ENCODE peak calls at places on chromosomes 12 and 14, in ten cellular contexts. R, X, V, Z, P, K, T, F, O and D are unnamed samples.

GRCh38 chr12:46371718-46372130 is 849 bp downstream of the SLC38A2 start:
- DNase-seq in R (peak; percentile 82), X (no peak), V (peak; percentile 51), Z (peak; percentile 62), P (peak; percentile 89), K (peak; percentile 44), T (peak; percentile 83), F (peak; percentile 83), O (peak; percentile 70), D (peak; percentile 77)

GRCh38 chr14:22598896-22599244 is 770 bp downstream of the ABHD4 start:
- DNase-seq in R (peak; percentile 70), X (peak; percentile 41), V (no peak), Z (no peak), P (no peak), K (peak; percentile 71), T (no peak), F (no peak), O (peak; percentile 64), D (peak; percentile 66)

GRCh38 chr14:68144051-68144681 is 324.6 kb downstream of the RAD51B start:
- DNase-seq in R (peak; percentile 46), X (peak; percentile 68), V (peak; percentile 36), Z (no peak), P (peak; percentile 93), K (peak; percentile 11), T (no peak), F (peak; percentile 27), O (peak; percentile 22), D (peak; percentile 75)

GRCh38 chr14:80428171-80428570 is 216.9 kb upstream of the DIO2 start:
- DNase-seq in R (no peak), X (no peak), V (no peak), Z (no peak), P (no peak), K (peak; percentile 47), T (no peak), F (no peak), O (no peak), D (no peak)

GRCh38 chr14:21454843-21455550 is 926 bp downstream of the CHD8 start:
- DNase-seq in R (no peak), X (no peak), V (no peak), Z (no peak), P (no peak), K (peak; percentile 6), T (peak; percentile 8), F (no peak), O (no peak), D (no peak)

GRCh38 chr14:99163446-99163845 is 108.6 kb downstream of the BCL11B start:
- DNase-seq in R (no peak), X (no peak), V (no peak), Z (no peak), P (peak; percentile 17), K (no peak), T (no peak), F (no peak), O (no peak), D (no peak)

GRCh38 chr12:52231305-52232232 is 1.5 kb upstream of the KRT7 start:
- DNase-seq in R (peak; percentile 58), X (no peak), V (no peak), Z (peak; percentile 59), P (peak; percentile 54), K (no peak), T (no peak), F (no peak), O (no peak), D (no peak)

GRCh38 chr12:47370421-47370820 is 290.7 kb upstream of the AMIGO2 start:
- DNase-seq in R (no peak), X (no peak), V (no peak), Z (no peak), P (no peak), K (no peak), T (no peak), F (no peak), O (no peak), D (no peak)

GRCh38 chr14:22668417-22668816 is 24.3 kb upstream of the OR6J1 start:
- DNase-seq in R (peak; percentile 24), X (no peak), V (no peak), Z (no peak), P (no peak), K (peak; percentile 65), T (no peak), F (no peak), O (no peak), D (no peak)

GRCh38 chr12:16568873-16569272 is 37.1 kb downstream of the LMO3 start:
- DNase-seq in R (no peak), X (no peak), V (no peak), Z (no peak), P (no peak), K (no peak), T (no peak), F (no peak), O (no peak), D (no peak)

GRCh38 chr12:47754126-47754525 is 4.6 kb downstream of the RAPGEF3 start:
- DNase-seq in R (no peak), X (no peak), V (no peak), Z (no peak), P (no peak), K (no peak), T (no peak), F (no peak), O (no peak), D (no peak)

GRCh38 chr14:96925422-96925821 is 128.2 kb downstream of the VRK1 start:
- DNase-seq in R (no peak), X (no peak), V (no peak), Z (no peak), P (no peak), K (no peak), T (no peak), F (no peak), O (no peak), D (no peak)

GRCh38 chr14:105261781-105262180 is 13.4 kb downstream of the BTBD6 start:
- DNase-seq in R (no peak), X (no peak), V (no peak), Z (no peak), P (no peak), K (no peak), T (no peak), F (peak; percentile 75), O (no peak), D (no peak)

GRCh38 chr12:10279937-10280336 is 27.7 kb upstream of the KLRD1 start:
- DNase-seq in R (no peak), X (no peak), V (no peak), Z (no peak), P (no peak), K (no peak), T (no peak), F (no peak), O (no peak), D (no peak)

GRCh38 chr12:53078425-53079225 is 565 bp downstream of the SPRYD3 start:
- DNase-seq in R (no peak), X (no peak), V (no peak), Z (no peak), P (peak; percentile 53), K (peak; percentile 29), T (no peak), F (no peak), O (peak; percentile 61), D (no peak)

GRCh38 chr14:23577004-23577681 is 1.4 kb downstream of the JPH4 start:
- DNase-seq in R (no peak), X (peak; percentile 47), V (no peak), Z (no peak), P (peak; percentile 63), K (no peak), T (no peak), F (no peak), O (no peak), D (no peak)

GRCh38 chr12:62900686-62901272 is 34.2 kb downstream of the PPM1H start:
- DNase-seq in R (no peak), X (no peak), V (no peak), Z (no peak), P (no peak), K (no peak), T (no peak), F (no peak), O (no peak), D (no peak)

GRCh38 chr12:120447992-120448391 is 1.7 kb downstream of the GATC start:
- DNase-seq in R (no peak), X (no peak), V (no peak), Z (no peak), P (peak; percentile 11), K (no peak), T (no peak), F (no peak), O (no peak), D (no peak)

GRCh38 chr12:23415180-23415579 is 534.3 kb downstream of the SOX5 start:
- DNase-seq in R (no peak), X (no peak), V (no peak), Z (no peak), P (no peak), K (no peak), T (no peak), F (no peak), O (no peak), D (no peak)
- H3K4me3 ChIP-seq in R (no peak overlapping the region), X (no peak overlapping the region), V (no peak overlapping the region), Z (no peak overlapping the region), P (no peak overlapping the region), K (no peak overlapping the region), T (no peak overlapping the region), F (no peak overlapping the region), O (no peak overlapping the region), D (no peak overlapping the region)

GRCh38 chr12:64160718-64161060 is 61.4 kb downstream of the KICS2 start:
- DNase-seq in R (no peak), X (no peak), V (no peak), Z (no peak), P (no peak), K (peak; percentile 73), T (no peak), F (no peak), O (no peak), D (no peak)

GRCh38 chr12:64157110-64157509 is 65.0 kb downstream of the KICS2 start:
- DNase-seq in R (no peak), X (no peak), V (no peak), Z (no peak), P (no peak), K (no peak), T (no peak), F (no peak), O (no peak), D (no peak)

GRCh38 chr12:64160021-64160717 is 61.9 kb downstream of the KICS2 start:
- DNase-seq in R (no peak), X (no peak), V (no peak), Z (no peak), P (no peak), K (no peak), T (no peak), F (no peak), O (no peak), D (no peak)

GRCh38 chr12:64157610-64158009 is 64.5 kb downstream of the KICS2 start:
- DNase-seq in R (no peak), X (no peak), V (no peak), Z (no peak), P (no peak), K (peak; percentile 15), T (no peak), F (no peak), O (no peak), D (no peak)
- TF ChIP-seq CTCF in R (no peak), X (no peak), V (no peak), Z (no peak), P (no peak), K (no peak), T (no peak), F (no peak), O (no peak), D (no peak)

GRCh38 chr14:102319351-102320032 is at the start of gene ZNF839:
- DNase-seq in R (peak; percentile 93), X (peak; percentile 92), V (peak; percentile 96), Z (peak; percentile 91), P (peak; percentile 97), K (peak; percentile 86), T (peak; percentile 90), F (peak; percentile 96), O (peak; percentile 94), D (peak; percentile 92)
- TF ChIP-seq POLR2A in R (peak; percentile 8), X (peak; percentile 60), V (peak; percentile 15), Z (peak; percentile 13), P (no peak), K (no peak), T (peak; percentile 30), F (no peak), O (no peak), D (peak; percentile 48)

GRCh38 chr12:49232940-49233841 is 31.7 kb upstream of the TUBA1C start:
- DNase-seq in R (no peak), X (peak; percentile 61), V (peak; percentile 94), Z (no peak), P (peak; percentile 80), K (peak; percentile 56), T (peak; percentile 91), F (peak; percentile 82), O (peak; percentile 43), D (peak; percentile 17)
- H3K4me3 ChIP-seq in R (no peak overlapping the region), X (peak overlapping the region; percentile 1), V (no peak overlapping the region), Z (no peak overlapping the region), P (peak overlapping the region; percentile 54), K (peak overlapping the region; percentile 25), T (peak overlapping the region; percentile 66), F (peak overlapping the region; percentile 3), O (no peak overlapping the region), D (no peak overlapping the region)